ENCODE peak calls at places on chromosomes 3 and 15, in eight cellular contexts. One of them, this sample, is unnamed.

GRCh38 chr3:169529013-169529412 is 134.5 kb downstream of the MECOM start:
- DNase-seq in IMR-90: no peak
- DNase-seq in sigmoid colon: no peak
- DNase-seq in spleen: no peak
- DNase-seq in uterus: no peak
- DNase-seq in mammary epithelial cell: no peak
- DNase-seq in hepatocyte: no peak
- DNase-seq in ovary: no peak
- DNase-seq in this sample: no peak

GRCh38 chr3:29718661-29719065 is 437.8 kb downstream of the RBMS3 start:
- DNase-seq in uterus: no peak
- DNase-seq in hepatocyte: peak; percentile 18
- DNase-seq in spleen: no peak
- DNase-seq in sigmoid colon: no peak
- DNase-seq in mammary epithelial cell: peak; percentile 91
- DNase-seq in ovary: no peak
- DNase-seq in IMR-90: peak; percentile 42
- DNase-seq in this sample: peak; percentile 65

GRCh38 chr3:126528800-126529541 is 5.0 kb downstream of the CHST13 start:
- DNase-seq in spleen: peak; percentile 78
- DNase-seq in sigmoid colon: peak; percentile 62
- DNase-seq in uterus: no peak
- DNase-seq in mammary epithelial cell: no peak
- DNase-seq in hepatocyte: peak; percentile 89
- DNase-seq in ovary: no peak
- DNase-seq in IMR-90: no peak
- DNase-seq in this sample: no peak

GRCh38 chr3:12679468-12679867 is 15.6 kb upstream of the RAF1 start:
- DNase-seq in hepatocyte: peak; percentile 58
- DNase-seq in ovary: no peak
- DNase-seq in IMR-90: peak; percentile 94
- DNase-seq in sigmoid colon: no peak
- DNase-seq in uterus: no peak
- DNase-seq in spleen: no peak
- DNase-seq in mammary epithelial cell: peak; percentile 86
- DNase-seq in this sample: peak; percentile 94

GRCh38 chr3:149658444-149659172 is 783 bp upstream of the WWTR1 start:
- DNase-seq in hepatocyte: peak; percentile 84
- DNase-seq in sigmoid colon: peak; percentile 96
- DNase-seq in spleen: peak; percentile 80
- DNase-seq in IMR-90: peak; percentile 86
- DNase-seq in uterus: peak; percentile 86
- DNase-seq in ovary: peak; percentile 80
- DNase-seq in mammary epithelial cell: peak; percentile 80
- DNase-seq in this sample: peak; percentile 71

GRCh38 chr3:54870423-54870822 is 57.4 kb downstream of the LRTM1 start:
- DNase-seq in uterus: peak; percentile 28
- DNase-seq in IMR-90: peak; percentile 97
- DNase-seq in sigmoid colon: no peak
- DNase-seq in hepatocyte: peak; percentile 74
- DNase-seq in spleen: no peak
- DNase-seq in ovary: peak; percentile 22
- DNase-seq in mammary epithelial cell: peak; percentile 69
- DNase-seq in this sample: peak; percentile 85

GRCh38 chr3:21170964-21171363 is 580.0 kb downstream of the ZNF385D start:
- DNase-seq in IMR-90: no peak
- DNase-seq in spleen: no peak
- DNase-seq in mammary epithelial cell: peak; percentile 21
- DNase-seq in hepatocyte: peak; percentile 40
- DNase-seq in ovary: no peak
- DNase-seq in sigmoid colon: no peak
- DNase-seq in uterus: no peak
- DNase-seq in this sample: peak; percentile 36

GRCh38 chr3:156685198-156685597 is 10.8 kb downstream of the TIPARP start:
- DNase-seq in hepatocyte: no peak
- DNase-seq in uterus: no peak
- DNase-seq in mammary epithelial cell: peak; percentile 69
- DNase-seq in IMR-90: peak; percentile 53
- DNase-seq in sigmoid colon: no peak
- DNase-seq in ovary: no peak
- DNase-seq in spleen: no peak
- DNase-seq in this sample: no peak

GRCh38 chr15:62301993-62302665 is 137.0 kb upstream of the C2CD4B start:
- DNase-seq in ovary: no peak
- DNase-seq in uterus: no peak
- DNase-seq in hepatocyte: no peak
- DNase-seq in IMR-90: peak; percentile 1
- DNase-seq in spleen: no peak
- DNase-seq in sigmoid colon: no peak
- DNase-seq in mammary epithelial cell: no peak
- DNase-seq in this sample: no peak

GRCh38 chr3:136463170-136463569 is 213.0 kb downstream of the PCCB start:
- DNase-seq in spleen: no peak
- DNase-seq in ovary: no peak
- DNase-seq in hepatocyte: no peak
- DNase-seq in sigmoid colon: no peak
- DNase-seq in IMR-90: no peak
- DNase-seq in uterus: no peak
- DNase-seq in mammary epithelial cell: no peak
- DNase-seq in this sample: no peak

GRCh38 chr3:157274644-157275137 is 114.7 kb upstream of the CCNL1 start:
- DNase-seq in ovary: no peak
- DNase-seq in IMR-90: no peak
- DNase-seq in mammary epithelial cell: peak; percentile 87
- DNase-seq in hepatocyte: no peak
- DNase-seq in spleen: no peak
- DNase-seq in uterus: no peak
- DNase-seq in sigmoid colon: no peak
- DNase-seq in this sample: peak; percentile 83

DNA sequence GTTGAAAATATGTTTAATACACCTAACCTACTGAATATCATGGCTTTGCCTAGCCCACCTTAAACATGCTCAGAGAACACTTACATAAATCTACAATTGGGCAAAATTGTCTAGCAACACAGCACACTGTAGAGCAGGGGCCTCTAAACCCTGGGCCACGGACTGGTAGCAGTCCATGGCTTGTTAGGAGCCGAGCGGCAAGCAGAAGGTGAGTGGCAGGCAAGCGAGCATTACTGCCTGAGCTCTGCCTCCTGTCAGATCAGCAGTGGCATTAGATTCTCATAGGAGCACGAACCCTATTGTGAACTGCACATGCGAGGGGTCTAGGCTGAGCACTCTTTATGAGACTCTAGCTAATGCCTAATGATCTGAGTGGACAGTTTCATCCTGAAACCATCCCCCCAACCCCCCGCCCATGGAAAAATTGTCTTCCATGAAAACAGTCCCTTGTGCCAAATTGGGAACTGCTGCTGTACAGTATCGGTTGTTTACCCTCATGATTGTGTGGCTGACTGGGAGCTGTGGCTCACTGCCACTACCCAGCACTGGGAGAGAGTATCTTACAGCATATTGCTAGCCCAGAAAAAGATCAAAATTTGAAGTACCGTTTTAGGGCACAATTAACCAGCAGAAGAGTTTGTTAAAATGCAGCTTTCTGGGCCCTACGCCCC is 26.1 kb downstream of the CMSS1 start:
- DNase-seq in IMR-90: no peak
- DNase-seq in mammary epithelial cell: no peak
- DNase-seq in sigmoid colon: no peak
- DNase-seq in uterus: no peak
- DNase-seq in hepatocyte: no peak
- DNase-seq in ovary: peak; percentile 42
- DNase-seq in spleen: no peak
- DNase-seq in this sample: no peak
- H3K4me1 ChIP-seq in IMR-90: peaks cover 15% of the 10 kb centered on the region
- H3K4me1 ChIP-seq in mammary epithelial cell: peaks cover 5% of the 10 kb centered on the region
- H3K4me1 ChIP-seq in sigmoid colon: no peaks in the 10 kb centered on the region
- H3K4me1 ChIP-seq in uterus: peaks cover 6% of the 10 kb centered on the region
- H3K4me1 ChIP-seq in hepatocyte: peaks cover 7% of the 10 kb centered on the region
- H3K4me1 ChIP-seq in ovary: peaks cover 8% of the 10 kb centered on the region
- H3K4me1 ChIP-seq in spleen: no peaks in the 10 kb centered on the region
- H3K4me1 ChIP-seq in this sample: peaks cover 25% of the 10 kb centered on the region

GRCh38 chr3:11566916-11567315 is 76.8 kb downstream of the VGLL4 start:
- DNase-seq in uterus: no peak
- DNase-seq in ovary: no peak
- DNase-seq in sigmoid colon: no peak
- DNase-seq in spleen: no peak
- DNase-seq in mammary epithelial cell: no peak
- DNase-seq in IMR-90: no peak
- DNase-seq in hepatocyte: no peak
- DNase-seq in this sample: no peak
- TF ChIP-seq CTCF in uterus: no peak
- TF ChIP-seq CTCF in ovary: no peak
- TF ChIP-seq CTCF in sigmoid colon: no peak
- TF ChIP-seq CTCF in spleen: no peak
- TF ChIP-seq CTCF in mammary epithelial cell: no peak
- TF ChIP-seq CTCF in IMR-90: no peak
- TF ChIP-seq CTCF in hepatocyte: no peak
- TF ChIP-seq CTCF in this sample: no peak

DNA sequence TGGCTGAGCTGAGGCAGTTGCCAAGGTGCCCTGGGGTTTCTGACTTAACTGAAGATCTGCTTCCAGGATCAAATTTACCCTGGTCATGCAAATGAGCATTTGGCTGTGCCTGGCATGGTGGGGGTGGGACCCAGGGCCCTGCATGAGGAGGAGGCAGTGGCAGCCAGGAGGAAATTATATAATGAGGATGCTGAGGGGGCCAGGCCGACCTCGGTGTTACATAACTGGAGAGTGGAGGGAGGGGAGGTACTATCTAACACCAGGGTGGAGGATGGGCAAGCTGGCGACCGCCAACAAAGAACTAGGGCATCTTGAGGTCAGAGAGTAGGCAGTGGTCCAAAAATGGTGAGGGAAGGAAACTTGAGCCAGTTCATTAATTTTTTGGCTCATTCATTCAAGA is 16.4 kb downstream of the PLEKHO2 start:
- DNase-seq in ovary: no peak
- DNase-seq in uterus: no peak
- DNase-seq in sigmoid colon: no peak
- DNase-seq in spleen: no peak
- DNase-seq in hepatocyte: no peak
- DNase-seq in IMR-90: no peak
- DNase-seq in mammary epithelial cell: no peak
- DNase-seq in this sample: no peak
- H3K4me1 ChIP-seq in ovary: peaks cover 28% of the 10 kb centered on the region
- H3K4me1 ChIP-seq in uterus: peaks cover 12% of the 10 kb centered on the region
- H3K4me1 ChIP-seq in sigmoid colon: no peaks in the 10 kb centered on the region
- H3K4me1 ChIP-seq in spleen: peaks cover 61% of the 10 kb centered on the region
- H3K4me1 ChIP-seq in hepatocyte: peaks cover 25% of the 10 kb centered on the region
- H3K4me1 ChIP-seq in IMR-90: peaks cover 66% of the 10 kb centered on the region
- H3K4me1 ChIP-seq in mammary epithelial cell: peaks cover 38% of the 10 kb centered on the region
- H3K4me1 ChIP-seq in this sample: no peaks in the 10 kb centered on the region

GRCh38 chr15:77497108-77497737 is 76.5 kb downstream of the HMG20A start:
- DNase-seq in sigmoid colon: peak; percentile 91
- DNase-seq in spleen: peak; percentile 75
- DNase-seq in ovary: no peak
- DNase-seq in mammary epithelial cell: peak; percentile 46
- DNase-seq in hepatocyte: peak; percentile 64
- DNase-seq in IMR-90: no peak
- DNase-seq in uterus: no peak
- DNase-seq in this sample: no peak
- TF ChIP-seq CTCF in sigmoid colon: no peak
- TF ChIP-seq CTCF in spleen: peak; percentile 28
- TF ChIP-seq CTCF in ovary: no peak
- TF ChIP-seq CTCF in mammary epithelial cell: no peak
- TF ChIP-seq CTCF in hepatocyte: no peak
- TF ChIP-seq CTCF in IMR-90: no peak
- TF ChIP-seq CTCF in uterus: no peak
- TF ChIP-seq CTCF in this sample: peak; percentile 12

This sample was measured in PC-3.